ENCODE peak calls at places on chromosomes 2 and 18, in ten cellular contexts. D is spleen, L is A549, K is astrocyte of the cerebellum, N is kidney, M is BJ, G is fibroblast of the aortic adventitia, O is cardiac fibroblast, J is tibial artery, T is heart left ventricle. U is an unnamed sample.

GRCh38 chr18:9742588-9743131 is 34.6 kb downstream of the RAB31 start:
- DNase-seq in K (no peak), J (no peak), N (no peak), T (no peak), D (peak; percentile 41), M (no peak), L (peak; percentile 32), O (peak; percentile 52), G (peak; percentile 45), U (peak; percentile 31)

GRCh38 chr18:55323051-55323994 is 264.7 kb downstream of the TCF4 start:
- DNase-seq in K (no peak), O (peak; percentile 57), N (no peak), J (no peak), T (no peak), D (no peak), L (no peak), M (no peak), G (peak; percentile 59), U (peak; percentile 62)

GRCh38 chr2:159574246-159574645 is 42.1 kb downstream of the BAZ2B start:
- DNase-seq in M (peak; percentile 14), J (no peak), G (peak; percentile 60), D (no peak), N (no peak), L (no peak), O (peak; percentile 82), T (no peak), K (no peak), U (no peak)

GRCh38 chr2:74021407-74021755 is 36.7 kb downstream of the TET3 start:
- DNase-seq in L (no peak), D (peak; percentile 66), N (no peak), T (no peak), J (no peak), K (no peak), G (no peak), M (no peak), O (no peak), U (no peak)

GRCh38 chr2:50746526-50746925 is 285.4 kb downstream of the NRXN1 start:
- DNase-seq in G (peak; percentile 31), O (peak; percentile 3), M (no peak), L (peak; percentile 10), J (no peak), D (no peak), N (no peak), T (no peak), K (no peak), U (peak; percentile 76)

GRCh38 chr2:17851731-17852585 is 26.5 kb upstream of the KCNS3 start:
- DNase-seq in M (peak; percentile 11), J (peak; percentile 25), L (peak; percentile 64), O (peak; percentile 70), K (peak; percentile 63), T (peak; percentile 47), D (no peak), G (peak; percentile 80), N (peak; percentile 52), U (peak; percentile 85)

GRCh38 chr2:220466251-220466691 is 838.8 kb downstream of the SLC4A3 start:
- DNase-seq in J (no peak), N (no peak), G (peak; percentile 86), O (peak; percentile 14), L (no peak), D (no peak), K (peak; percentile 51), M (peak; percentile 75), T (no peak), U (no peak)

GRCh38 chr2:170408461-170409163 is 230.7 kb downstream of the MYO3B start:
- DNase-seq in T (no peak), N (no peak), J (no peak), G (no peak), K (no peak), D (no peak), L (no peak), M (no peak), O (no peak), U (peak; percentile 58)

GRCh38 chr2:39506215-39506614 is 69.1 kb upstream of the MAP4K3 start:
- DNase-seq in D (no peak), T (no peak), O (no peak), L (no peak), K (no peak), M (no peak), J (no peak), G (no peak), N (no peak), U (no peak)

GRCh38 chr2:178273787-178274360 is 79.6 kb downstream of the OSBPL6 start:
- DNase-seq in T (no peak), K (no peak), G (no peak), D (no peak), N (no peak), L (no peak), O (no peak), J (no peak), M (no peak), U (no peak)

GRCh38 chr2:167018590-167018989 is 130.3 kb downstream of the XIRP2 start:
- DNase-seq in M (no peak), G (no peak), K (no peak), J (no peak), N (no peak), T (no peak), D (no peak), O (no peak), L (no peak), U (no peak)

GRCh38 chr18:78376036-78376435 is 603.6 kb upstream of the SALL3 start:
- DNase-seq in J (no peak), N (no peak), D (no peak), K (no peak), G (no peak), L (no peak), T (no peak), O (no peak), M (no peak), U (no peak)

DNA sequence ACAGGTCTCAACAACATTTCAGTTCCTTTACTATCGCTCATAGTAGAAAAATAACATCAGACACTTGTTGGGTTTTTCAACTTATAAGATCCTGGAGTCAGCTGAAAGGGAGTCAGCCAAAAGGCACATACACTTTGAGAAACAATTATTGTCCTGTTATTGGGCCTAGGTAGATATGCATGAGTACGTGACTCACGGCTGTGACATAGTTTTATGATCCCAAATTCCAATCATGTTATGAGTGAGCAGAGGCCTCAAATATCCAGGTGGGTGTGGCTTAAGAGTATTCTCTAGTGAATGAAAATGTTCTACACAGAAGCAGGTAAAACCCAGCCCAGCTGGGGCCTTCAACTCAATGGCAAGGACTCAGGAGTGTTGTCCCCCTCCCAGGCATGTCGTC is 27.2 kb downstream of the SERPINB8 start:
- DNase-seq in G (no peak), T (no peak), D (no peak), J (no peak), N (no peak), L (no peak), O (no peak), M (no peak), K (no peak), U (no peak)
- H3K4me3 ChIP-seq in G (no peak overlapping the region), T (no peak overlapping the region), D (no peak overlapping the region), J (no peak overlapping the region), N (no peak overlapping the region), L (no peak overlapping the region), O (no peak overlapping the region), M (no peak overlapping the region), K (no peak overlapping the region), U (no peak overlapping the region)

DNA sequence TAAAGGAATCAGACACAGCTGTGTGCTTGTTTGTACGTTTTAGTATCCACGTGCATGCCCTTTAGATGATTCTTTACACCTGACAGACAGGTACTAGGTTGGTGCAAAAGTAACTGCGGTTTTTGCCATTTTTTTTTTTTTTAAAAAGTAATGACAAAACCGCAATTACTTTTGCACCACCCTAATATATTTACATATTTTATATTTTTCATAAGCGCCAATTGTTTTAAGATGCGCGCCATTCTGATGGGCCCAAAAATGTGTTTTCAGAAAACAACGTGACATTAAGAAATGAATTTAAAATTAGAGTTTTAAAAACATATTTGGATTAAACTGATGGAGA is 972 bp upstream of the COBLL1 start:
- DNase-seq in G (no peak), T (no peak), K (no peak), L (no peak), J (no peak), N (no peak), D (no peak), M (no peak), O (no peak), U (no peak)
- H3K4me3 ChIP-seq in G (peak overlapping the region; percentile 79), T (peak overlapping the region; percentile 76), K (no peak overlapping the region), L (peak overlapping the region; percentile 70), J (peak overlapping the region; percentile 89), N (peak overlapping the region; percentile 67), D (no peak overlapping the region), M (no peak overlapping the region), O (no peak overlapping the region), U (no peak overlapping the region)

GRCh38 chr2:189661148-189661956 is at the start of gene ASNSD1:
- DNase-seq in N (peak; percentile 100), T (peak; percentile 99), D (peak; percentile 99), J (peak; percentile 100), K (peak; percentile 99), L (peak; percentile 99), O (peak; percentile 100), G (peak; percentile 100), M (peak; percentile 99), U (peak; percentile 99)

GRCh38 chr2:189660803-189661147 is 484 bp upstream of the ASNSD1 start:
- DNase-seq in N (no peak), D (no peak), O (no peak), K (no peak), L (no peak), T (no peak), G (no peak), M (no peak), J (no peak), U (no peak)

GRCh38 chr2:189659734-189660133 is 1.5 kb upstream of the ASNSD1 start:
- DNase-seq in G (no peak), J (no peak), M (no peak), L (no peak), K (no peak), D (no peak), O (no peak), N (no peak), T (no peak), U (no peak)

GRCh38 chr2:189661957-189662321 is 680 bp downstream of the ASNSD1 start:
- DNase-seq in L (no peak), J (no peak), T (no peak), M (no peak), O (no peak), G (no peak), N (no peak), K (no peak), D (no peak), U (peak; percentile 58)

DNA sequence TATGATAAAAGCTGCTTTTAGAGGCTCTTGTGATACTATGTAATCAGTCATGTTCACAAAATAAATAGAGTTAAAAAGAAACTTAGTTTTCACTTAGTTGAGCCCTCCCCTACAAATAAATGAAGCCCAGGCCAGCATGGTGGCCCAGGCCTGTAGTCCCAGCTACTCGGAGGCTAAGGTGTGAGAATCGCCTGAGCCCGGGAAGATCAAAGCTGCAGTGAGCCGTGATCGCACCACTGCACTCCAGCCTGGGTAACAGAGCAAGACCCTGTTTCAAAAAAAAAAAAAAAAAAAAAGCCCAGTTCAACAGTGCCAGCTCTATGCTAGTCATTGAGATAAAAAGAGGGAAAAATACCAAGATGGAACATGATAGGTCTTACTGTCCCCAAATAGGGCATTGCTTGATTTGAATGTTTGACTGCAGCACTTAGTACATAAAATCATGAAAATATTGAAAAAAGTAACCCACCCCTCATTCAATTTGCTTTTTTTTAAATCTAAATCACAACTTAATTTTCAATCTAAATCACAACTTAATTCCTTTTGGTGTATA is 1.5 kb downstream of the ASNSD1 start:
- DNase-seq in N (no peak), K (no peak), M (no peak), T (no peak), L (no peak), D (no peak), J (no peak), G (no peak), O (no peak), U (no peak)
- H3K4me3 ChIP-seq in N (peak overlapping the region; percentile 96), K (peak overlapping the region; percentile 84), M (peak overlapping the region; percentile 86), T (peak overlapping the region; percentile 81), L (peak overlapping the region; percentile 78), D (peak overlapping the region; percentile 56), J (peak overlapping the region; percentile 94), G (peak overlapping the region; percentile 100), O (peak overlapping the region; percentile 98), U (peak overlapping the region; percentile 83)

GRCh38 chr18:75253784-75254183 is 43.2 kb downstream of the TSHZ1 start:
- DNase-seq in N (no peak), G (peak; percentile 57), K (no peak), O (peak; percentile 50), M (no peak), D (no peak), T (no peak), L (no peak), J (no peak), U (no peak)
- H3K4me3 ChIP-seq in N (no peak overlapping the region), G (no peak overlapping the region), K (no peak overlapping the region), O (no peak overlapping the region), M (no peak overlapping the region), D (no peak overlapping the region), T (no peak overlapping the region), L (no peak overlapping the region), J (no peak overlapping the region), U (no peak overlapping the region)

U was measured in Karpas-422.